ENCODE peak calls at places on chromosomes 2 and 18, in eight cellular contexts. One of them, this sample, is unnamed.

GRCh38 chr2:167856190-167856589 is 391.2 kb downstream of the STK39 start:
- DNase-seq in T-cell: no peak
- DNase-seq in cardiac fibroblast: no peak
- DNase-seq in NCI-H1694: no peak
- DNase-seq in HT1080: no peak
- DNase-seq in HT-29: no peak
- DNase-seq in AG04449: no peak
- DNase-seq in activated effector memory CD4-positive, alpha-beta T cell treated with anti-CD3 and anti-CD28 coated beads, Interleukin-2, amount 50 U/mL, for 16 hours: no peak
- DNase-seq in this sample: no peak

GRCh38 chr18:46858290-46858689 is 59.0 kb downstream of the PIAS2 start:
- DNase-seq in activated effector memory CD4-positive, alpha-beta T cell treated with anti-CD3 and anti-CD28 coated beads, Interleukin-2, amount 50 U/mL, for 16 hours: no peak
- DNase-seq in HT-29: no peak
- DNase-seq in cardiac fibroblast: no peak
- DNase-seq in NCI-H1694: no peak
- DNase-seq in AG04449: no peak
- DNase-seq in HT1080: no peak
- DNase-seq in T-cell: no peak
- DNase-seq in this sample: no peak

GRCh38 chr2:1047485-1047884 is 96.8 kb downstream of the SNTG2 start:
- DNase-seq in cardiac fibroblast: peak; percentile 7
- DNase-seq in activated effector memory CD4-positive, alpha-beta T cell treated with anti-CD3 and anti-CD28 coated beads, Interleukin-2, amount 50 U/mL, for 16 hours: no peak
- DNase-seq in HT1080: no peak
- DNase-seq in AG04449: no peak
- DNase-seq in NCI-H1694: no peak
- DNase-seq in HT-29: no peak
- DNase-seq in T-cell: no peak
- DNase-seq in this sample: no peak

GRCh38 chr2:121075006-121075545 is 209.9 kb downstream of the TFCP2L1 start:
- DNase-seq in HT-29: peak; percentile 90
- DNase-seq in activated effector memory CD4-positive, alpha-beta T cell treated with anti-CD3 and anti-CD28 coated beads, Interleukin-2, amount 50 U/mL, for 16 hours: no peak
- DNase-seq in T-cell: no peak
- DNase-seq in cardiac fibroblast: peak; percentile 89
- DNase-seq in NCI-H1694: peak; percentile 97
- DNase-seq in HT1080: peak; percentile 100
- DNase-seq in AG04449: peak; percentile 77
- DNase-seq in this sample: peak; percentile 74

GRCh38 chr2:26274058-26274613 is 29.4 kb downstream of the HADHB start:
- DNase-seq in AG04449: peak; percentile 36
- DNase-seq in T-cell: no peak
- DNase-seq in cardiac fibroblast: peak; percentile 98
- DNase-seq in HT-29: peak; percentile 58
- DNase-seq in HT1080: no peak
- DNase-seq in activated effector memory CD4-positive, alpha-beta T cell treated with anti-CD3 and anti-CD28 coated beads, Interleukin-2, amount 50 U/mL, for 16 hours: no peak
- DNase-seq in NCI-H1694: no peak
- DNase-seq in this sample: peak; percentile 97

GRCh38 chr2:128272586-128273468 is 45.8 kb downstream of the HS6ST1 start:
- DNase-seq in HT-29: no peak
- DNase-seq in HT1080: no peak
- DNase-seq in cardiac fibroblast: no peak
- DNase-seq in T-cell: no peak
- DNase-seq in AG04449: no peak
- DNase-seq in NCI-H1694: no peak
- DNase-seq in activated effector memory CD4-positive, alpha-beta T cell treated with anti-CD3 and anti-CD28 coated beads, Interleukin-2, amount 50 U/mL, for 16 hours: peak; percentile 55
- DNase-seq in this sample: no peak

GRCh38 chr2:54466880-54467279 is 10.8 kb downstream of the SPTBN1 start:
- DNase-seq in HT-29: no peak
- DNase-seq in cardiac fibroblast: peak; percentile 50
- DNase-seq in NCI-H1694: no peak
- DNase-seq in HT1080: no peak
- DNase-seq in T-cell: no peak
- DNase-seq in activated effector memory CD4-positive, alpha-beta T cell treated with anti-CD3 and anti-CD28 coated beads, Interleukin-2, amount 50 U/mL, for 16 hours: no peak
- DNase-seq in AG04449: no peak
- DNase-seq in this sample: no peak

GRCh38 chr2:43576983-43577892 is 18.6 kb downstream of the THADA start:
- DNase-seq in AG04449: peak; percentile 33
- DNase-seq in NCI-H1694: peak; percentile 14
- DNase-seq in HT1080: peak; percentile 14
- DNase-seq in HT-29: peak; percentile 54
- DNase-seq in T-cell: no peak
- DNase-seq in activated effector memory CD4-positive, alpha-beta T cell treated with anti-CD3 and anti-CD28 coated beads, Interleukin-2, amount 50 U/mL, for 16 hours: peak; percentile 68
- DNase-seq in cardiac fibroblast: peak; percentile 86
- DNase-seq in this sample: peak; percentile 61

GRCh38 chr2:31284107-31284506 is 50.2 kb downstream of the EHD3 start:
- DNase-seq in AG04449: no peak
- DNase-seq in T-cell: no peak
- DNase-seq in activated effector memory CD4-positive, alpha-beta T cell treated with anti-CD3 and anti-CD28 coated beads, Interleukin-2, amount 50 U/mL, for 16 hours: no peak
- DNase-seq in NCI-H1694: no peak
- DNase-seq in HT1080: no peak
- DNase-seq in HT-29: no peak
- DNase-seq in cardiac fibroblast: no peak
- DNase-seq in this sample: no peak

GRCh38 chr2:95730813-95731212 is 139.0 kb downstream of the TRIM43 start:
- DNase-seq in AG04449: no peak
- DNase-seq in NCI-H1694: no peak
- DNase-seq in activated effector memory CD4-positive, alpha-beta T cell treated with anti-CD3 and anti-CD28 coated beads, Interleukin-2, amount 50 U/mL, for 16 hours: no peak
- DNase-seq in cardiac fibroblast: no peak
- DNase-seq in HT1080: no peak
- DNase-seq in T-cell: no peak
- DNase-seq in HT-29: no peak
- DNase-seq in this sample: no peak

GRCh38 chr2:231306791-231307440 is 88.6 kb upstream of the B3GNT7 start:
- DNase-seq in AG04449: no peak
- DNase-seq in T-cell: no peak
- DNase-seq in cardiac fibroblast: no peak
- DNase-seq in HT-29: no peak
- DNase-seq in HT1080: no peak
- DNase-seq in activated effector memory CD4-positive, alpha-beta T cell treated with anti-CD3 and anti-CD28 coated beads, Interleukin-2, amount 50 U/mL, for 16 hours: no peak
- DNase-seq in NCI-H1694: no peak
- DNase-seq in this sample: no peak

GRCh38 chr2:157174321-157174720 is 83.2 kb upstream of the GALNT5 start:
- DNase-seq in HT-29: no peak
- DNase-seq in NCI-H1694: no peak
- DNase-seq in HT1080: no peak
- DNase-seq in T-cell: no peak
- DNase-seq in activated effector memory CD4-positive, alpha-beta T cell treated with anti-CD3 and anti-CD28 coated beads, Interleukin-2, amount 50 U/mL, for 16 hours: no peak
- DNase-seq in AG04449: no peak
- DNase-seq in cardiac fibroblast: no peak
- DNase-seq in this sample: peak; percentile 12

GRCh38 chr2:173926875-173927274 is 38.3 kb downstream of the SP3 start:
- DNase-seq in NCI-H1694: no peak
- DNase-seq in HT1080: no peak
- DNase-seq in activated effector memory CD4-positive, alpha-beta T cell treated with anti-CD3 and anti-CD28 coated beads, Interleukin-2, amount 50 U/mL, for 16 hours: no peak
- DNase-seq in HT-29: no peak
- DNase-seq in AG04449: no peak
- DNase-seq in cardiac fibroblast: no peak
- DNase-seq in T-cell: no peak
- DNase-seq in this sample: no peak

GRCh38 chr2:164213916-164214315 is 407.4 kb downstream of the GRB14 start:
- DNase-seq in T-cell: no peak
- DNase-seq in NCI-H1694: no peak
- DNase-seq in activated effector memory CD4-positive, alpha-beta T cell treated with anti-CD3 and anti-CD28 coated beads, Interleukin-2, amount 50 U/mL, for 16 hours: no peak
- DNase-seq in HT1080: peak; percentile 40
- DNase-seq in AG04449: no peak
- DNase-seq in cardiac fibroblast: no peak
- DNase-seq in HT-29: no peak
- DNase-seq in this sample: no peak

GRCh38 chr18:21741511-21742322 is 1.1 kb downstream of the MIB1 start:
- DNase-seq in T-cell: peak; percentile 15
- DNase-seq in HT1080: peak; percentile 29
- DNase-seq in HT-29: peak; percentile 25
- DNase-seq in NCI-H1694: no peak
- DNase-seq in activated effector memory CD4-positive, alpha-beta T cell treated with anti-CD3 and anti-CD28 coated beads, Interleukin-2, amount 50 U/mL, for 16 hours: peak; percentile 76
- DNase-seq in cardiac fibroblast: peak; percentile 21
- DNase-seq in AG04449: no peak
- DNase-seq in this sample: peak; percentile 36

GRCh38 chr2:26691881-26692813 is at the start of gene KCNK3:
- DNase-seq in AG04449: no peak
- DNase-seq in cardiac fibroblast: peak; percentile 50
- DNase-seq in NCI-H1694: peak; percentile 23
- DNase-seq in HT-29: no peak
- DNase-seq in T-cell: peak; percentile 48
- DNase-seq in activated effector memory CD4-positive, alpha-beta T cell treated with anti-CD3 and anti-CD28 coated beads, Interleukin-2, amount 50 U/mL, for 16 hours: peak; percentile 74
- DNase-seq in HT1080: no peak
- DNase-seq in this sample: peak; percentile 23

GRCh38 chr2:76953733-76954347 is 568.3 kb downstream of the LRRTM4 start:
- DNase-seq in T-cell: no peak
- DNase-seq in HT-29: peak; percentile 87
- DNase-seq in AG04449: no peak
- DNase-seq in cardiac fibroblast: peak; percentile 50
- DNase-seq in HT1080: peak; percentile 70
- DNase-seq in NCI-H1694: peak; percentile 71
- DNase-seq in activated effector memory CD4-positive, alpha-beta T cell treated with anti-CD3 and anti-CD28 coated beads, Interleukin-2, amount 50 U/mL, for 16 hours: no peak
- DNase-seq in this sample: peak; percentile 62

GRCh38 chr2:30769891-30770462 is 37.3 kb downstream of the CAPN13 start:
- DNase-seq in AG04449: no peak
- DNase-seq in HT-29: no peak
- DNase-seq in NCI-H1694: no peak
- DNase-seq in T-cell: no peak
- DNase-seq in activated effector memory CD4-positive, alpha-beta T cell treated with anti-CD3 and anti-CD28 coated beads, Interleukin-2, amount 50 U/mL, for 16 hours: no peak
- DNase-seq in cardiac fibroblast: no peak
- DNase-seq in HT1080: no peak
- DNase-seq in this sample: no peak